ENCODE peak calls at places on chromosomes 13 and 19, in nine cellular contexts. One of them, this sample, is unnamed.

GRCh38 chr19:38736413-38737280 is 7.6 kb downstream of the CAPN12 start:
- DNase-seq in GM23338: peak; percentile 95
- DNase-seq in vagina: no peak
- DNase-seq in endothelial cell of umbilical vein: no peak
- DNase-seq in HCT116: peak; percentile 48
- DNase-seq in sigmoid colon: peak; percentile 71
- DNase-seq in breast epithelium: peak; percentile 77
- DNase-seq in stomach: peak; percentile 83
- DNase-seq in HL-60: no peak
- DNase-seq in this sample: no peak

GRCh38 chr13:28409648-28410047 is 85.3 kb downstream of the FLT1 start:
- DNase-seq in sigmoid colon: no peak
- DNase-seq in breast epithelium: no peak
- DNase-seq in vagina: no peak
- DNase-seq in endothelial cell of umbilical vein: no peak
- DNase-seq in HL-60: no peak
- DNase-seq in stomach: no peak
- DNase-seq in GM23338: no peak
- DNase-seq in HCT116: no peak
- DNase-seq in this sample: no peak

GRCh38 chr13:46586766-46587509 is 34.0 kb downstream of the LRCH1 start:
- DNase-seq in breast epithelium: no peak
- DNase-seq in sigmoid colon: no peak
- DNase-seq in HL-60: no peak
- DNase-seq in endothelial cell of umbilical vein: no peak
- DNase-seq in stomach: no peak
- DNase-seq in vagina: no peak
- DNase-seq in HCT116: no peak
- DNase-seq in GM23338: no peak
- DNase-seq in this sample: no peak

GRCh38 chr19:6738726-6739389 is 622 bp upstream of the TRIP10 start:
- DNase-seq in vagina: no peak
- DNase-seq in sigmoid colon: peak; percentile 81
- DNase-seq in GM23338: peak; percentile 67
- DNase-seq in stomach: peak; percentile 32
- DNase-seq in HCT116: no peak
- DNase-seq in HL-60: no peak
- DNase-seq in breast epithelium: no peak
- DNase-seq in endothelial cell of umbilical vein: no peak
- DNase-seq in this sample: no peak

GRCh38 chr19:17944301-17944700 is 11.5 kb downstream of the CCDC124 start:
- DNase-seq in sigmoid colon: peak; percentile 79
- DNase-seq in HL-60: no peak
- DNase-seq in vagina: no peak
- DNase-seq in breast epithelium: no peak
- DNase-seq in GM23338: no peak
- DNase-seq in stomach: no peak
- DNase-seq in HCT116: no peak
- DNase-seq in endothelial cell of umbilical vein: peak; percentile 11
- DNase-seq in this sample: no peak

GRCh38 chr13:76965759-76966421 is 17.6 kb downstream of the ACOD1 start:
- DNase-seq in endothelial cell of umbilical vein: peak; percentile 21
- DNase-seq in HCT116: no peak
- DNase-seq in GM23338: no peak
- DNase-seq in HL-60: no peak
- DNase-seq in vagina: no peak
- DNase-seq in sigmoid colon: peak; percentile 75
- DNase-seq in stomach: peak; percentile 33
- DNase-seq in breast epithelium: no peak
- DNase-seq in this sample: no peak

GRCh38 chr19:44960906-44961734 is 5.9 kb downstream of the CLPTM1 start:
- DNase-seq in HL-60: no peak
- DNase-seq in GM23338: no peak
- DNase-seq in endothelial cell of umbilical vein: no peak
- DNase-seq in vagina: no peak
- DNase-seq in stomach: no peak
- DNase-seq in sigmoid colon: no peak
- DNase-seq in HCT116: no peak
- DNase-seq in breast epithelium: no peak
- DNase-seq in this sample: no peak

GRCh38 chr19:16066611-16067104 is 9.6 kb upstream of the TPM4 start:
- DNase-seq in stomach: peak; percentile 49
- DNase-seq in breast epithelium: no peak
- DNase-seq in vagina: no peak
- DNase-seq in GM23338: no peak
- DNase-seq in HL-60: peak; percentile 82
- DNase-seq in HCT116: peak; percentile 80
- DNase-seq in endothelial cell of umbilical vein: peak; percentile 86
- DNase-seq in sigmoid colon: no peak
- DNase-seq in this sample: no peak

GRCh38 chr19:27748551-27749152 is 1464.3 kb downstream of the UQCRFS1 start:
- DNase-seq in vagina: no peak
- DNase-seq in HL-60: no peak
- DNase-seq in HCT116: no peak
- DNase-seq in breast epithelium: no peak
- DNase-seq in sigmoid colon: no peak
- DNase-seq in GM23338: no peak
- DNase-seq in endothelial cell of umbilical vein: no peak
- DNase-seq in stomach: peak; percentile 13
- DNase-seq in this sample: no peak

GRCh38 chr13:111429064-111429558 is 108.7 kb downstream of the TEX29 start:
- DNase-seq in breast epithelium: no peak
- DNase-seq in sigmoid colon: no peak
- DNase-seq in HL-60: peak; percentile 52
- DNase-seq in vagina: peak; percentile 77
- DNase-seq in endothelial cell of umbilical vein: peak; percentile 27
- DNase-seq in stomach: no peak
- DNase-seq in HCT116: peak; percentile 58
- DNase-seq in GM23338: peak; percentile 81
- DNase-seq in this sample: no peak

GRCh38 chr13:112253631-112254030 is 122.5 kb upstream of the SPACA7 start:
- DNase-seq in breast epithelium: no peak
- DNase-seq in sigmoid colon: no peak
- DNase-seq in stomach: no peak
- DNase-seq in HCT116: no peak
- DNase-seq in HL-60: no peak
- DNase-seq in endothelial cell of umbilical vein: no peak
- DNase-seq in vagina: no peak
- DNase-seq in GM23338: no peak
- DNase-seq in this sample: peak; percentile 90

GRCh38 chr19:11138659-11139526 is 16.7 kb downstream of the SPC24 start:
- DNase-seq in breast epithelium: no peak
- DNase-seq in vagina: no peak
- DNase-seq in GM23338: peak; percentile 52
- DNase-seq in endothelial cell of umbilical vein: peak; percentile 51
- DNase-seq in sigmoid colon: peak; percentile 94
- DNase-seq in HCT116: no peak
- DNase-seq in stomach: peak; percentile 68
- DNase-seq in HL-60: peak; percentile 37
- DNase-seq in this sample: peak; percentile 95

GRCh38 chr13:47959468-47960088 is 41.5 kb downstream of the SUCLA2 start:
- DNase-seq in GM23338: peak; percentile 20
- DNase-seq in stomach: no peak
- DNase-seq in HL-60: no peak
- DNase-seq in sigmoid colon: no peak
- DNase-seq in HCT116: no peak
- DNase-seq in breast epithelium: no peak
- DNase-seq in endothelial cell of umbilical vein: no peak
- DNase-seq in vagina: no peak
- DNase-seq in this sample: no peak

GRCh38 chr13:33280923-33281322 is 4.6 kb downstream of the STARD13 start:
- DNase-seq in GM23338: no peak
- DNase-seq in vagina: no peak
- DNase-seq in sigmoid colon: no peak
- DNase-seq in HCT116: no peak
- DNase-seq in HL-60: no peak
- DNase-seq in stomach: no peak
- DNase-seq in endothelial cell of umbilical vein: no peak
- DNase-seq in breast epithelium: no peak
- DNase-seq in this sample: no peak

GRCh38 chr19:52170863-52171320 is 529 bp downstream of the ZNF836 start:
- DNase-seq in stomach: no peak
- DNase-seq in vagina: no peak
- DNase-seq in HL-60: peak; percentile 3
- DNase-seq in GM23338: peak; percentile 55
- DNase-seq in endothelial cell of umbilical vein: peak; percentile 10
- DNase-seq in HCT116: no peak
- DNase-seq in breast epithelium: no peak
- DNase-seq in sigmoid colon: peak; percentile 67
- DNase-seq in this sample: no peak

GRCh38 chr19:56149656-56150038 is 8.6 kb downstream of the ZNF444 start:
- DNase-seq in HCT116: no peak
- DNase-seq in GM23338: no peak
- DNase-seq in stomach: no peak
- DNase-seq in HL-60: no peak
- DNase-seq in breast epithelium: no peak
- DNase-seq in sigmoid colon: no peak
- DNase-seq in vagina: no peak
- DNase-seq in endothelial cell of umbilical vein: no peak
- DNase-seq in this sample: no peak

GRCh38 chr13:59478908-59479307 is 684.8 kb downstream of the DIAPH3 start:
- DNase-seq in HCT116: no peak
- DNase-seq in endothelial cell of umbilical vein: no peak
- DNase-seq in sigmoid colon: no peak
- DNase-seq in stomach: no peak
- DNase-seq in vagina: no peak
- DNase-seq in GM23338: peak; percentile 29
- DNase-seq in HL-60: no peak
- DNase-seq in breast epithelium: no peak
- DNase-seq in this sample: no peak

DNA sequence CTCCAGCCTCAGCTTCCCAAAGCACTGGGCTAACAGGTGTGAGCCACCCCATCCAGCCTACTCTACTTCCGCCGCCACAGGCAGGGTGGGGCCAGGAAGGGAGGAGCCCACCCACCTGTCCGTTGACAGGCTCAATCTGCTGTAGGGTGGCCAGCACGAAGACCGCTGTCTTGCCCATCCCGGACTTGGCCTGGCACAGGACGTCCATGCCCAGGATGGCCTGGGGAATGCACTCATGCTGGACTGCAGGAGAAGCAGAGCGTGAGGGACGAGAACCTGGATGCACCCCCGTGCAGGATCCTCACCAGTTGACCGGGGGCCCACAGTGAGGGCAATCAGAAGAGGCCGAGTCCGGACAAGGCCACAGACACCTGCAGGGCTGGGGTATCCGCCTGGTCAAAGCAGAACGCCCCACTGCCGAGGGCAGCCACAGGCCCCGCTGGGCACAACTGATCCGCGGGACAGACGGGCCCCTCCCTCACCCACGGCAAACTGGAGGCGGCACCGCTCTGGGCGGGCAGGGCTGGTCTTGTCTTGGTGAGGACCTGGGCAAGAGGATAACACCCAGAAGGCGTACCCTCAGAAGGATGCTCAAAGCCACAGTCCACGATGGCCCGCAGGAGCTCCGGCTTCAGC is 6.6 kb downstream of the DDX39A start:
- DNase-seq in vagina: no peak
- DNase-seq in breast epithelium: no peak
- DNase-seq in HCT116: no peak
- DNase-seq in stomach: no peak
- DNase-seq in HL-60: no peak
- DNase-seq in endothelial cell of umbilical vein: no peak
- DNase-seq in sigmoid colon: no peak
- DNase-seq in GM23338: no peak
- DNase-seq in this sample: no peak
- TF ChIP-seq POLR2AphosphoS5 in vagina: no peak
- TF ChIP-seq POLR2AphosphoS5 in breast epithelium: no peak
- TF ChIP-seq POLR2AphosphoS5 in HCT116: no peak
- TF ChIP-seq POLR2AphosphoS5 in stomach: no peak
- TF ChIP-seq POLR2AphosphoS5 in HL-60: no peak
- TF ChIP-seq POLR2AphosphoS5 in endothelial cell of umbilical vein: no peak
- TF ChIP-seq POLR2AphosphoS5 in sigmoid colon: no peak
- TF ChIP-seq POLR2AphosphoS5 in GM23338: no peak
- TF ChIP-seq POLR2AphosphoS5 in this sample: no peak

GRCh38 chr19:35903550-35904179 is 1.3 kb downstream of the HCST start:
- DNase-seq in vagina: no peak
- DNase-seq in stomach: peak; percentile 77
- DNase-seq in sigmoid colon: peak; percentile 87
- DNase-seq in breast epithelium: no peak
- DNase-seq in endothelial cell of umbilical vein: no peak
- DNase-seq in GM23338: peak; percentile 95
- DNase-seq in HL-60: peak; percentile 99
- DNase-seq in HCT116: no peak
- DNase-seq in this sample: peak; percentile 94
- TF ChIP-seq POLR2AphosphoS5 in vagina: no peak
- TF ChIP-seq POLR2AphosphoS5 in stomach: peak; percentile 37
- TF ChIP-seq POLR2AphosphoS5 in sigmoid colon: no peak
- TF ChIP-seq POLR2AphosphoS5 in breast epithelium: no peak
- TF ChIP-seq POLR2AphosphoS5 in endothelial cell of umbilical vein: no peak
- TF ChIP-seq POLR2AphosphoS5 in GM23338: peak; percentile 78
- TF ChIP-seq POLR2AphosphoS5 in HL-60: peak; percentile 88
- TF ChIP-seq POLR2AphosphoS5 in HCT116: peak; percentile 72
- TF ChIP-seq POLR2AphosphoS5 in this sample: peak; percentile 66

DNA sequence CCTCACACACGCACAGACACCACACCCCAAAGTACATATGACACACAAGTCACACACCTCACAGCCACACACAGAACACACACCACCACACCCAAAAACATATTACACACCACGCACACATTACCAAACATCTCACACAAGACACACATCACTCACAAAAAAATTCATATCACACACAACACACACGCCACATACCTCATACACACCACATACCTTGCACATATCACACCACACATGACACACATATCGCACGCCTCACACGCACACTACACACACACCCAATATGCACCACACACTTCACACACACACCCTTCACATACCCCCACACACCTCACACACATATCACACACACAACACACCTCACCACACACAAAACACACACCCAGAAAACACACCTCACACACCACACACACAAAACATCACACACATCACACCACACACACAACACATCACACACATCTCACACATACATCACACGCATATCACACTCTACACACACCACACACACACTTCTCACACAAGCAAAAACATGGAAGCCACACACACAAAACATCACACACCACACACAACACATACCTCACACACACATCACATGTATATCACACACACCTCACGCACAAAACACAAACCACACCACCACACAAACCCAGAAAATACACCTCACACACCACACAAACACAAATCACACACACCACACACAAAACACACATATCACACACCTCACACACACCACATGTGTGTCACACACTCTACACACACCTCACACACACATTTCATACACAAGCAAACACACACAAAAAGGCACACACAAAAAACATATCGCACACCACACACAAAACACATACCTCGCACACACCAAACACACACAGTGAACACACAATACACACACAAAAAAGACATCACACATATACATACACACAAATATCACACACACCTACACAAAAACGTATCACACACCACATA is 132.1 kb downstream of the CRYL1 start:
- DNase-seq in stomach: no peak
- DNase-seq in breast epithelium: no peak
- DNase-seq in GM23338: no peak
- DNase-seq in sigmoid colon: no peak
- DNase-seq in HL-60: no peak
- DNase-seq in endothelial cell of umbilical vein: no peak
- DNase-seq in HCT116: no peak
- DNase-seq in vagina: no peak
- DNase-seq in this sample: no peak
- TF ChIP-seq POLR2AphosphoS5 in stomach: no peak
- TF ChIP-seq POLR2AphosphoS5 in breast epithelium: no peak
- TF ChIP-seq POLR2AphosphoS5 in GM23338: no peak
- TF ChIP-seq POLR2AphosphoS5 in sigmoid colon: no peak
- TF ChIP-seq POLR2AphosphoS5 in HL-60: no peak
- TF ChIP-seq POLR2AphosphoS5 in endothelial cell of umbilical vein: no peak
- TF ChIP-seq POLR2AphosphoS5 in HCT116: no peak
- TF ChIP-seq POLR2AphosphoS5 in vagina: no peak
- TF ChIP-seq POLR2AphosphoS5 in this sample: no peak

GRCh38 chr19:1592023-1592754 is 476 bp downstream of the MBD3 start:
- DNase-seq in GM23338: peak; percentile 89
- DNase-seq in stomach: peak; percentile 89
- DNase-seq in sigmoid colon: peak; percentile 93
- DNase-seq in endothelial cell of umbilical vein: peak; percentile 85
- DNase-seq in vagina: no peak
- DNase-seq in breast epithelium: peak; percentile 81
- DNase-seq in HCT116: peak; percentile 72
- DNase-seq in HL-60: peak; percentile 76
- DNase-seq in this sample: peak; percentile 93
- TF ChIP-seq POLR2AphosphoS5 in GM23338: peak; percentile 92
- TF ChIP-seq POLR2AphosphoS5 in stomach: peak; percentile 72
- TF ChIP-seq POLR2AphosphoS5 in sigmoid colon: peak; percentile 54
- TF ChIP-seq POLR2AphosphoS5 in endothelial cell of umbilical vein: peak; percentile 100
- TF ChIP-seq POLR2AphosphoS5 in vagina: no peak
- TF ChIP-seq POLR2AphosphoS5 in breast epithelium: peak; percentile 30
- TF ChIP-seq POLR2AphosphoS5 in HCT116: peak; percentile 98
- TF ChIP-seq POLR2AphosphoS5 in HL-60: peak; percentile 96
- TF ChIP-seq POLR2AphosphoS5 in this sample: peak; percentile 80

This sample was measured in esophagus muscularis mucosa.